ENCODE peak calls at places on chromosomes 1 and 21, in four cellular contexts. One of them, this sample, is unnamed.

GRCh38 chr1:208524376-208524775 is 280.2 kb upstream of the PLXNA2 start:
- DNase-seq in heart left ventricle: no peak
- DNase-seq in mammary epithelial cell: peak
- DNase-seq in colonic mucosa: no peak
- DNase-seq in this sample: no peak

GRCh38 chr1:7995437-7995836 is 30.7 kb downstream of the ERRFI1 start:
- DNase-seq in heart left ventricle: no peak
- DNase-seq in mammary epithelial cell: no peak
- DNase-seq in colonic mucosa: no peak
- DNase-seq in this sample: no peak

GRCh38 chr21:15826147-15826780 is 96.5 kb downstream of the USP25 start:
- DNase-seq in heart left ventricle: no peak
- DNase-seq in mammary epithelial cell: peak
- DNase-seq in colonic mucosa: peak
- DNase-seq in this sample: no peak

GRCh38 chr1:154941332-154941995 is 4.9 kb upstream of the PMVK start:
- DNase-seq in heart left ventricle: no peak
- DNase-seq in mammary epithelial cell: no peak
- DNase-seq in colonic mucosa: no peak
- DNase-seq in this sample: no peak

GRCh38 chr1:203744008-203744972 is 20.7 kb upstream of the LAX1 start:
- DNase-seq in heart left ventricle: peak
- DNase-seq in mammary epithelial cell: peak
- DNase-seq in colonic mucosa: peak
- DNase-seq in this sample: no peak

GRCh38 chr1:24505816-24506215 is 3.2 kb downstream of the RCAN3 start:
- DNase-seq in heart left ventricle: no peak
- DNase-seq in mammary epithelial cell: no peak
- DNase-seq in colonic mucosa: no peak
- DNase-seq in this sample: no peak

GRCh38 chr1:179380299-179380698 is 14.5 kb downstream of the AXDND1 start:
- DNase-seq in heart left ventricle: no peak
- DNase-seq in mammary epithelial cell: no peak
- DNase-seq in colonic mucosa: no peak
- DNase-seq in this sample: no peak

GRCh38 chr1:6962956-6963915 is 178.0 kb downstream of the CAMTA1 start:
- DNase-seq in heart left ventricle: peak
- DNase-seq in mammary epithelial cell: no peak
- DNase-seq in colonic mucosa: peak
- DNase-seq in this sample: no peak

GRCh38 chr1:41803656-41804055 is 115.1 kb downstream of the HIVEP3 start:
- DNase-seq in heart left ventricle: no peak
- DNase-seq in mammary epithelial cell: peak
- DNase-seq in colonic mucosa: no peak
- DNase-seq in this sample: no peak

GRCh38 chr1:170149971-170150370 is 4.2 kb downstream of the NTMT2 start:
- DNase-seq in heart left ventricle: no peak
- DNase-seq in mammary epithelial cell: no peak
- DNase-seq in colonic mucosa: no peak
- DNase-seq in this sample: no peak

GRCh38 chr1:23589506-23589872 is 30.2 kb upstream of the ID3 start:
- DNase-seq in heart left ventricle: no peak
- DNase-seq in mammary epithelial cell: no peak
- DNase-seq in colonic mucosa: no peak
- DNase-seq in this sample: no peak

GRCh38 chr1:50704126-50704525 is 255.9 kb downstream of the FAF1 start:
- DNase-seq in heart left ventricle: no peak
- DNase-seq in mammary epithelial cell: peak
- DNase-seq in colonic mucosa: no peak
- DNase-seq in this sample: peak

GRCh38 chr1:111778066-111778465 is 22.4 kb downstream of the DDX20 start:
- DNase-seq in heart left ventricle: no peak
- DNase-seq in mammary epithelial cell: no peak
- DNase-seq in colonic mucosa: no peak
- DNase-seq in this sample: no peak

GRCh38 chr1:997728-998050 is 2.2 kb downstream of the HES4 start:
- DNase-seq in heart left ventricle: no peak
- DNase-seq in mammary epithelial cell: no peak
- DNase-seq in colonic mucosa: no peak
- DNase-seq in this sample: no peak

GRCh38 chr1:9626201-9626608 is 25.3 kb upstream of the PIK3CD start:
- DNase-seq in heart left ventricle: no peak
- DNase-seq in mammary epithelial cell: peak
- DNase-seq in colonic mucosa: no peak
- DNase-seq in this sample: no peak

GRCh38 chr1:156337052-156337887 is 822 bp downstream of the CCT3 start:
- DNase-seq in heart left ventricle: no peak
- DNase-seq in mammary epithelial cell: peak
- DNase-seq in colonic mucosa: peak
- DNase-seq in this sample: no peak

GRCh38 chr1:12581179-12581578 is 36.8 kb downstream of the DHRS3 start:
- DNase-seq in heart left ventricle: no peak
- DNase-seq in mammary epithelial cell: no peak
- DNase-seq in colonic mucosa: no peak
- DNase-seq in this sample: no peak

GRCh38 chr1:161260939-161261858 is 2.7 kb downstream of the PCP4L1 start:
- DNase-seq in heart left ventricle: no peak
- DNase-seq in mammary epithelial cell: no peak
- DNase-seq in colonic mucosa: no peak
- DNase-seq in this sample: no peak

GRCh38 chr1:112533029-112533428 is 24.3 kb downstream of the WNT2B start:
- DNase-seq in heart left ventricle: no peak
- DNase-seq in mammary epithelial cell: no peak
- DNase-seq in colonic mucosa: no peak
- DNase-seq in this sample: peak

GRCh38 chr1:12064073-12064969 is 1.2 kb downstream of the TNFRSF8 start:
- DNase-seq in heart left ventricle: no peak
- DNase-seq in mammary epithelial cell: no peak
- DNase-seq in colonic mucosa: no peak
- DNase-seq in this sample: no peak

DNA sequence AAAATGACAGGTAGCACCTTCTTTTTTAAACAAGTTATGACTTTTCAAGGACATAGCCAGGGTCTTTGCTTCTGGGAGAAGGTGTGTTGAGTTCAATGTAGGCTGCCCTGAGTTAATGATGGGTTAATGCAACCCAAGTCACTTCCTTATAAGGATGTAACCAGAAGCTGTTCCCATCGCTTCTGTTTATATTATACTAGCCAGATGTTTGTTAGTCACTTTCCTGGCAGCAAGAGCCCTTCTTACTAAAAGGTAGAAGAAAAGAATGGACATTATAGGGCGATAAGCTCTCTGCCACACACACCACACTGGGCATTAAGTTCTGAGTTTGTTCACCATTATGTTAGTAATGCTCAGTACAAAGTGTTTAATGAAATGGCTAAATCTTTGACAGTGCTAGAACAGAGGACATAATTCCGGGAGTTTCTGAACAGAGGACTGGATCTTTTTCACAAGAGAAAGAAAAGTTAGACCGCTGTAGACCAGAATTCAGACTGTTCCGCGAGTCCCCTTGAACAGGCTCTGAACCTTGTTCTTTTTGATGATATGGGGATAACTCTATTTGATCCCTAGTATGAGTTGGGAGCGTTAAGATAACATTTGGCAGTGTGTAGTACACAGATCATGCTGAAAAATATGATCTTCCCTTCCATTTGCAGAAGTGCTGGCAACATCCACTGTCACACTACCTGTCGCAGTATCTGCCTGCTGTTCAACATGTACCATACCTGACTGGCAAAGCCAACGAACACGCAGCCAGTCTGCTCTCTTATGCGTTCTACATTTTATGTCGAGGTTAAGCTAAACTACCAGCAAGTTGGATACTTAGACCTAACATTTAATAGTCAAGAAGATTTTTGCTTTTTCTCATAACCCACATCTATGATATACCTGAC is 41.0 kb downstream of the DEGS1 start:
- DNase-seq in heart left ventricle: no peak
- DNase-seq in mammary epithelial cell: peak
- DNase-seq in colonic mucosa: no peak
- DNase-seq in this sample: peak
- H3K4me3 ChIP-seq in heart left ventricle: no peak
- H3K4me3 ChIP-seq in mammary epithelial cell: no peak
- H3K4me3 ChIP-seq in colonic mucosa: no peak
- H3K4me3 ChIP-seq in this sample: no peak

GRCh38 chr1:117675907-117676430 is 70.1 kb downstream of the TENT5C start:
- DNase-seq in heart left ventricle: no peak
- DNase-seq in mammary epithelial cell: no peak
- DNase-seq in colonic mucosa: peak
- DNase-seq in this sample: no peak

GRCh38 chr1:117672756-117673155 is 66.9 kb downstream of the TENT5C start:
- DNase-seq in heart left ventricle: peak
- DNase-seq in mammary epithelial cell: no peak
- DNase-seq in colonic mucosa: peak
- DNase-seq in this sample: no peak

GRCh38 chr1:117676615-117677130 is 70.8 kb downstream of the TENT5C start:
- DNase-seq in heart left ventricle: no peak
- DNase-seq in mammary epithelial cell: no peak
- DNase-seq in colonic mucosa: peak
- DNase-seq in this sample: no peak

GRCh38 chr1:117673405-117673804 is 67.6 kb downstream of the TENT5C start:
- DNase-seq in heart left ventricle: no peak
- DNase-seq in mammary epithelial cell: peak
- DNase-seq in colonic mucosa: peak
- DNase-seq in this sample: no peak

GRCh38 chr1:117674521-117675400 is 68.9 kb downstream of the TENT5C start:
- DNase-seq in heart left ventricle: no peak
- DNase-seq in mammary epithelial cell: no peak
- DNase-seq in colonic mucosa: peak
- DNase-seq in this sample: no peak
- TF ChIP-seq CTCF in heart left ventricle: peak
- TF ChIP-seq CTCF in mammary epithelial cell: peak
- TF ChIP-seq CTCF in colonic mucosa: no peak
- TF ChIP-seq CTCF in this sample: peak

DNA sequence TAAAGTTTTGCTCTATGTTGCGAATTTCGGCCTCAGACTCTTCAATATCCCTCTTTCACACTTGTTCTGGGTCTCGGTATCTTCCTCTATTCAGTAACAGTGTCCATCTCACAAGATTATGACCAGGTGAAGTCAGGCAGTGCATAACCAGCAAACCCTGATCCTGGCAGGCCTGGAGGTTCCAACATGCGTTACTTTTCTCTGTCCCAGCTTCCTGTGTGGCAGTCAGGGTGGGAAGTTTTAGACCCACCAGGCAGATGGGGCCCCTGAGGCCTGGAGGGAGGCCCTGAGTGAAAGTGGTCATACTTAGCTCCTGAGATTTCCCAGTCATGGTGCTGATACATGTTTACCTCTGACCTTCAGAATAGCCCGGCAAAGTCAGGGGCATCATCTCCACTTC is 5.1 kb downstream of the TMEM61 start:
- DNase-seq in heart left ventricle: no peak
- DNase-seq in mammary epithelial cell: no peak
- DNase-seq in colonic mucosa: no peak
- DNase-seq in this sample: no peak
- H3K27ac ChIP-seq in heart left ventricle: no peak
- H3K27ac ChIP-seq in mammary epithelial cell: no peak
- H3K27ac ChIP-seq in colonic mucosa: no peak
- H3K27ac ChIP-seq in this sample: no peak

GRCh38 chr21:14273736-14274538 is 58.0 kb downstream of the RBM11 start:
- DNase-seq in heart left ventricle: peak
- DNase-seq in mammary epithelial cell: peak
- DNase-seq in colonic mucosa: peak
- DNase-seq in this sample: no peak
- H3K4me3 ChIP-seq in heart left ventricle: peak
- H3K4me3 ChIP-seq in mammary epithelial cell: no peak
- H3K4me3 ChIP-seq in colonic mucosa: peak
- H3K4me3 ChIP-seq in this sample: no peak

DNA sequence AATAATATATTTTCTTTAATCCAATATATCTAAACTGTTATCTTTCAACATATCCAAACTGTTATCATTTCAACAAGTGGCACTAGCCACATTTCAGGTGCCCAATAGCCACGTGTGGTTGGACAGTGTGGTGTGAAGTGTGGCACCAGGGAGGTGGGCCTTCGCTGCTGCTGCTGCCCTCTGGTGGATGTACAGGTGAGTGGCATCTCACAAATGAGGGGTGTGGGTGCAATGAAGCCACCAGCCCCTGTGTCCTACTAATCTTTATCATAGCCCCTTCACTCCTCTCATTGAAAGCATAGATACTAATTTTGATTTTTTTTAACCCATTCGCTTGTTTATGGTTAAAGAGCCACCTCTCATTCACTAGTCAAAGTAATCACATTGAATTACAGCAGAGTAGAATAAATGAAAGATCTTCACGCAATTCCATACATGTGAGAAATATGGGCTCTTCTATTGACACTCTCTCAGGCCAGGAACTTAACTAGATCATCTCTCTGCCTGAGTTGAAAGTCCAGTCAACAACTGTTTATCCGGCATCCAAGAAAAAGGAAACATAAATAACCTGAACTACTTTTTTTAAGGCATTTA is 499.2 kb downstream of the OMA1 start:
- DNase-seq in heart left ventricle: no peak
- DNase-seq in mammary epithelial cell: no peak
- DNase-seq in colonic mucosa: no peak
- DNase-seq in this sample: no peak
- TF ChIP-seq CTCF in heart left ventricle: peak
- TF ChIP-seq CTCF in mammary epithelial cell: peak
- TF ChIP-seq CTCF in colonic mucosa: peak
- TF ChIP-seq CTCF in this sample: peak

GRCh38 chr1:99464738-99465137 is 181.2 kb upstream of the PALMD start:
- DNase-seq in heart left ventricle: no peak
- DNase-seq in mammary epithelial cell: no peak
- DNase-seq in colonic mucosa: no peak
- DNase-seq in this sample: no peak
- H3K27ac ChIP-seq in heart left ventricle: no peak
- H3K27ac ChIP-seq in mammary epithelial cell: no peak
- H3K27ac ChIP-seq in colonic mucosa: no peak
- H3K27ac ChIP-seq in this sample: no peak

GRCh38 chr1:62318756-62319544 is at the start of gene KANK4:
- DNase-seq in heart left ventricle: no peak
- DNase-seq in mammary epithelial cell: no peak
- DNase-seq in colonic mucosa: peak
- DNase-seq in this sample: no peak
- H3K4me3 ChIP-seq in heart left ventricle: peak
- H3K4me3 ChIP-seq in mammary epithelial cell: peak
- H3K4me3 ChIP-seq in colonic mucosa: peak
- H3K4me3 ChIP-seq in this sample: no peak